ENCODE peak calls at places on chromosomes 4 and X, in ten cellular contexts. H, V, E, R, N, J, L, W, X and D are unnamed samples.

GRCh38 chrX:84956304-84956703 is 47.4 kb upstream of the APOOL start:
- ATAC-seq in L (no peak), X (no peak), N (no peak), J (no peak), V (no peak), E (no peak), R (no peak), W (no peak), H (no peak), D (no peak)

GRCh38 chrX:136868283-136869055 is 12.1 kb downstream of the RBMX start:
- ATAC-seq in N (no peak), X (no peak), H (no peak), W (no peak), E (no peak), V (no peak), R (no peak), J (no peak), L (no peak), D (no peak)

GRCh38 chrX:38358274-38358673 is 5.9 kb downstream of the OTC start:
- ATAC-seq in L (no peak), J (peak), N (no peak), X (no peak), W (no peak), E (no peak), H (no peak), R (no peak), V (no peak), D (no peak)

GRCh38 chr4:38366451-38366850 is 297.5 kb upstream of the KLF3 start:
- ATAC-seq in V (no peak), L (peak), N (no peak), J (peak), R (no peak), X (no peak), H (no peak), W (no peak), E (no peak), D (peak)

GRCh38 chr4:2292679-2293108 is 30.8 kb upstream of the MXD4 start:
- ATAC-seq in J (no peak), X (no peak), L (no peak), E (no peak), H (no peak), R (no peak), V (no peak), W (no peak), N (no peak), D (no peak)

GRCh38 chr4:158020175-158020574 is 152.7 kb downstream of the GASK1B start:
- ATAC-seq in X (peak), H (no peak), R (no peak), L (no peak), N (no peak), E (peak), W (peak), V (no peak), J (peak), D (peak)

GRCh38 chrX:14073561-14073960 is 43.9 kb upstream of the GEMIN8 start:
- ATAC-seq in X (no peak), J (peak), R (no peak), N (no peak), E (no peak), L (no peak), V (no peak), W (no peak), H (no peak), D (no peak)

GRCh38 chrX:13420545-13421183 is 100.8 kb upstream of the ATXN3L start:
- ATAC-seq in V (peak), J (no peak), X (no peak), W (no peak), N (no peak), E (no peak), H (no peak), R (no peak), L (peak), D (no peak)

GRCh38 chrX:19085975-19086772 is 36.1 kb downstream of the ADGRG2 start:
- ATAC-seq in N (no peak), J (peak), R (no peak), V (no peak), H (no peak), E (no peak), W (peak), L (no peak), X (no peak), D (no peak)

GRCh38 chr4:38266616-38267015 is 306.4 kb downstream of the PTTG2 start:
- ATAC-seq in V (no peak), H (peak), J (peak), R (no peak), N (peak), W (no peak), X (no peak), E (peak), L (peak), D (no peak)

GRCh38 chr4:81688085-81688484 is 216.4 kb upstream of the RASGEF1B start:
- ATAC-seq in W (peak), E (no peak), H (no peak), V (peak), X (no peak), N (no peak), R (no peak), J (no peak), L (no peak), D (no peak)

GRCh38 chrX:12985336-12985735 is 10.4 kb downstream of the TMSB4X start:
- ATAC-seq in X (no peak), R (no peak), V (no peak), L (no peak), E (no peak), W (no peak), J (no peak), N (no peak), H (peak), D (no peak)

GRCh38 chr4:26181616-26182015 is 139.2 kb upstream of the RBPJ start:
- ATAC-seq in L (no peak), H (no peak), R (no peak), N (no peak), X (no peak), V (no peak), E (peak), J (no peak), W (no peak), D (no peak)

GRCh38 chrX:23385242-23385641 is 50.6 kb downstream of the PTCHD1 start:
- ATAC-seq in V (no peak), J (no peak), N (no peak), L (no peak), E (no peak), X (no peak), H (no peak), W (no peak), R (no peak), D (no peak)

GRCh38 chrX:71178908-71179307 is 34.3 kb downstream of the NLGN3 start:
- ATAC-seq in V (no peak), L (peak), W (peak), H (no peak), N (no peak), X (peak), J (peak), E (no peak), R (no peak), D (no peak)

GRCh38 chr4:166091914-166092510 is 219.0 kb downstream of the TLL1 start:
- ATAC-seq in H (no peak), J (peak), W (peak), X (no peak), E (peak), L (no peak), N (no peak), R (no peak), V (no peak), D (no peak)

GRCh38 chrX:151396827-151397740 is at the start of gene VMA21:
- ATAC-seq in H (peak), E (peak), V (peak), X (peak), J (peak), W (peak), L (peak), R (peak), N (peak), D (peak)

GRCh38 chrX:13598877-13599276 is 29.5 kb downstream of the EGFL6 start:
- ATAC-seq in J (no peak), E (no peak), W (no peak), L (no peak), V (no peak), N (no peak), H (no peak), X (no peak), R (no peak), D (no peak)

GRCh38 chr4:103306870-103307345 is 108.8 kb upstream of the CENPE start:
- ATAC-seq in L (no peak), H (no peak), N (no peak), J (peak), R (no peak), V (no peak), X (no peak), W (peak), E (no peak), D (no peak)

GRCh38 chr4:81491943-81492342 is 20.2 kb upstream of the RASGEF1B start:
- ATAC-seq in R (peak), L (peak), J (peak), X (no peak), V (peak), H (peak), E (no peak), W (peak), N (peak), D (peak)

GRCh38 chrX:14027511-14028019 is 2.1 kb downstream of the GEMIN8 start:
- ATAC-seq in N (peak), J (no peak), H (peak), R (no peak), L (peak), E (peak), V (no peak), W (no peak), X (no peak), D (no peak)

GRCh38 chrX:125131146-125131545 is 188.5 kb upstream of the TEX13C start:
- ATAC-seq in V (no peak), N (no peak), W (peak), J (no peak), X (no peak), H (no peak), R (no peak), L (peak), E (peak), D (no peak)

GRCh38 chr4:159267023-159267939 is 164.4 kb downstream of the RAPGEF2 start:
- ATAC-seq in X (no peak), E (no peak), W (peak), L (no peak), N (no peak), H (no peak), J (peak), R (no peak), V (peak), D (no peak)